ENCODE peak calls at places on chromosomes 4 and X, in nine cellular contexts. H is heart right ventricle; L is RWPE2; O is transverse colon; T is CD8-positive, alpha-beta memory T cell; Y is OCI-LY7; W is fibroblast of mammary gland; Z is GM23248; E is lung. J is an unnamed sample.

GRCh38 chrX:113594504-113594903 is 753.9 kb upstream of the AMOT start:
- DNase-seq in H (no peak), L (no peak), O (no peak), T (no peak), Y (no peak), W (no peak), Z (no peak), E (no peak), J (no peak)

GRCh38 chr4:158809611-158810486 is 41.0 kb downstream of the FNIP2 start:
- DNase-seq in H (peak), L (no peak), O (peak), T (no peak), Y (peak), W (peak), Z (peak), E (no peak), J (peak)

GRCh38 chr4:110735691-110736090 is 112.8 kb upstream of the PITX2 start:
- DNase-seq in H (no peak), L (no peak), O (no peak), T (no peak), Y (no peak), W (no peak), Z (peak), E (no peak), J (no peak)

GRCh38 chrX:40158036-40158706 is 60.4 kb upstream of the BCOR start:
- DNase-seq in H (no peak), L (no peak), O (no peak), T (peak), Y (peak), W (no peak), Z (peak), E (no peak), J (no peak)

GRCh38 chr4:174591243-174592021 is 69.1 kb upstream of the HPGD start:
- DNase-seq in H (no peak), L (no peak), O (no peak), T (no peak), Y (no peak), W (no peak), Z (no peak), E (no peak), J (no peak)

GRCh38 chr4:45102716-45103115 is 376.4 kb upstream of the GNPDA2 start:
- DNase-seq in H (no peak), L (no peak), O (no peak), T (no peak), Y (no peak), W (no peak), Z (no peak), E (no peak), J (no peak)

GRCh38 chr4:152265149-152265621 is 270.7 kb downstream of the FBXW7 start:
- DNase-seq in H (no peak), L (no peak), O (no peak), T (no peak), Y (no peak), W (peak), Z (no peak), E (no peak), J (peak)

GRCh38 chrX:74420194-74421035 is 878 bp upstream of the SLC16A2 start:
- DNase-seq in H (peak), L (peak), O (peak), T (peak), Y (no peak), W (peak), Z (peak), E (peak), J (no peak)

GRCh38 chr4:85445058-85445639 is 29.8 kb upstream of the ARHGAP24 start:
- DNase-seq in H (no peak), L (no peak), O (no peak), T (no peak), Y (no peak), W (no peak), Z (no peak), E (peak), J (no peak)

GRCh38 chrX:4932790-4933189 is 1219.3 kb upstream of the PRKX start:
- DNase-seq in H (no peak), L (no peak), O (no peak), T (no peak), Y (no peak), W (peak), Z (no peak), E (no peak), J (no peak)

GRCh38 chr4:65083076-65083475 is 587.2 kb downstream of the EPHA5 start:
- DNase-seq in H (peak), L (no peak), O (no peak), T (no peak), Y (no peak), W (no peak), Z (no peak), E (peak), J (no peak)

GRCh38 chrX:71540801-71541545 is 8.1 kb downstream of the OGT start:
- DNase-seq in H (no peak), L (no peak), O (no peak), T (no peak), Y (peak), W (no peak), Z (no peak), E (no peak), J (no peak)

GRCh38 chr4:126627255-126627654 is 1005.5 kb upstream of the INTU start:
- DNase-seq in H (no peak), L (no peak), O (no peak), T (no peak), Y (no peak), W (peak), Z (peak), E (no peak), J (no peak)

GRCh38 chr4:89158884-89159503 is 47.7 kb downstream of the TIGD2 start:
- DNase-seq in H (no peak), L (no peak), O (no peak), T (no peak), Y (peak), W (peak), Z (peak), E (no peak), J (no peak)

GRCh38 chrX:135411893-135412292 is 9.9 kb upstream of the SMIM10L2A start:
- DNase-seq in H (no peak), L (no peak), O (no peak), T (no peak), Y (no peak), W (peak), Z (peak), E (no peak), J (no peak)

GRCh38 chrX:97984641-97985040 is 1100.9 kb downstream of the RPA4 start:
- DNase-seq in H (no peak), L (no peak), O (no peak), T (no peak), Y (peak), W (peak), Z (no peak), E (no peak), J (no peak)

GRCh38 chrX:120559799-120560198 is 963 bp downstream of the CUL4B start:
- DNase-seq in H (no peak), L (no peak), O (no peak), T (no peak), Y (peak), W (no peak), Z (peak), E (no peak), J (no peak)

GRCh38 chr4:111064342-111064993 is 441.6 kb upstream of the PITX2 start:
- DNase-seq in H (no peak), L (no peak), O (no peak), T (no peak), Y (no peak), W (peak), Z (peak), E (no peak), J (peak)

GRCh38 chrX:48474127-48474526 is 1.9 kb upstream of the FTSJ1 start:
- DNase-seq in H (no peak), L (no peak), O (no peak), T (no peak), Y (peak), W (peak), Z (peak), E (no peak), J (no peak)

GRCh38 chr4:71683309-71683708 is 100.6 kb downstream of the GC start:
- DNase-seq in H (no peak), L (no peak), O (no peak), T (no peak), Y (no peak), W (no peak), Z (no peak), E (no peak), J (no peak)

GRCh38 chr4:11507920-11508319 is 79.2 kb upstream of the HS3ST1 start:
- DNase-seq in H (no peak), L (no peak), O (no peak), T (no peak), Y (no peak), W (no peak), Z (no peak), E (no peak), J (no peak)

GRCh38 chrX:69080912-69081465 is 84.3 kb downstream of the PJA1 start:
- DNase-seq in H (no peak), L (no peak), O (no peak), T (no peak), Y (no peak), W (no peak), Z (no peak), E (no peak), J (no peak)

GRCh38 chrX:56804867-56805266 is 75.8 kb downstream of the NBDY start:
- DNase-seq in H (no peak), L (no peak), O (no peak), T (no peak), Y (no peak), W (no peak), Z (no peak), E (no peak), J (no peak)

GRCh38 chr4:118751634-118752293 is 66.6 kb downstream of the METTL14 start:
- DNase-seq in H (peak), L (no peak), O (no peak), T (no peak), Y (no peak), W (peak), Z (peak), E (no peak), J (no peak)

GRCh38 chr4:38805530-38806145 is 1.0 kb upstream of the TLR1 start:
- DNase-seq in H (peak), L (no peak), O (peak), T (no peak), Y (peak), W (peak), Z (peak), E (peak), J (no peak)

GRCh38 chr4:67934628-67935027 is 28.7 kb downstream of the TMPRSS11A start:
- DNase-seq in H (no peak), L (no peak), O (no peak), T (no peak), Y (no peak), W (no peak), Z (no peak), E (no peak), J (no peak)

GRCh38 chrX:24963823-24964222 is 51.9 kb downstream of the ARX start:
- DNase-seq in H (no peak), L (no peak), O (no peak), T (no peak), Y (no peak), W (no peak), Z (no peak), E (no peak), J (no peak)

GRCh38 chr4:128635939-128636551 is 173.5 kb upstream of the JADE1 start:
- DNase-seq in H (no peak), L (no peak), O (no peak), T (no peak), Y (no peak), W (no peak), Z (peak), E (no peak), J (no peak)

GRCh38 chrX:25043192-25043591 is 27.4 kb upstream of the ARX start:
- DNase-seq in H (no peak), L (no peak), O (no peak), T (no peak), Y (no peak), W (no peak), Z (no peak), E (no peak), J (no peak)

GRCh38 chrX:373641-374471 is 12.9 kb downstream of the PPP2R3B start:
- DNase-seq in H (no peak), L (peak), O (no peak), T (no peak), Y (peak), W (no peak), Z (peak), E (no peak), J (no peak)

GRCh38 chr4:170272959-170273358 is 183.2 kb upstream of the AADAT start:
- DNase-seq in H (no peak), L (no peak), O (no peak), T (no peak), Y (no peak), W (no peak), Z (no peak), E (no peak), J (peak)

GRCh38 chr4:145345401-145345800 is 136.3 kb upstream of the SMAD1 start:
- DNase-seq in H (no peak), L (no peak), O (no peak), T (no peak), Y (no peak), W (no peak), Z (peak), E (no peak), J (no peak)

GRCh38 chrX:44143061-44143602 is 169.9 kb upstream of the NDP start:
- DNase-seq in H (no peak), L (no peak), O (no peak), T (no peak), Y (no peak), W (peak), Z (no peak), E (no peak), J (no peak)

GRCh38 chr4:2402053-2402452 is 16.4 kb downstream of the ZFYVE28 start:
- DNase-seq in H (peak), L (no peak), O (peak), T (no peak), Y (no peak), W (no peak), Z (peak), E (peak), J (no peak)
- H3K4me3 ChIP-seq in H (peak), L (no peak), O (no peak), T (peak), Y (no peak), W (peak), Z (peak), E (no peak), J (no peak)

GRCh38 chr4:168540086-168540864 is 43.4 kb downstream of the PALLD start:
- DNase-seq in H (no peak), L (no peak), O (no peak), T (no peak), Y (no peak), W (peak), Z (peak), E (no peak), J (no peak)
- H3K4me3 ChIP-seq in H (no peak), L (no peak), O (no peak), T (no peak), Y (no peak), W (no peak), Z (peak), E (no peak), J (no peak)

GRCh38 chrX:131703646-131704045 is 159.8 kb downstream of the OR13H1 start:
- DNase-seq in H (no peak), L (no peak), O (no peak), T (no peak), Y (no peak), W (no peak), Z (no peak), E (no peak), J (no peak)

GRCh38 chrX:131709553-131709952 is 165.7 kb downstream of the OR13H1 start:
- DNase-seq in H (no peak), L (no peak), O (no peak), T (no peak), Y (no peak), W (no peak), Z (no peak), E (no peak), J (no peak)

GRCh38 chrX:131704136-131704695 is 160.3 kb downstream of the OR13H1 start:
- DNase-seq in H (peak), L (no peak), O (peak), T (no peak), Y (no peak), W (peak), Z (peak), E (peak), J (peak)
- H3K4me3 ChIP-seq in H (no peak), L (no peak), O (no peak), T (no peak), Y (no peak), W (peak), Z (no peak), E (peak), J (peak)

DNA sequence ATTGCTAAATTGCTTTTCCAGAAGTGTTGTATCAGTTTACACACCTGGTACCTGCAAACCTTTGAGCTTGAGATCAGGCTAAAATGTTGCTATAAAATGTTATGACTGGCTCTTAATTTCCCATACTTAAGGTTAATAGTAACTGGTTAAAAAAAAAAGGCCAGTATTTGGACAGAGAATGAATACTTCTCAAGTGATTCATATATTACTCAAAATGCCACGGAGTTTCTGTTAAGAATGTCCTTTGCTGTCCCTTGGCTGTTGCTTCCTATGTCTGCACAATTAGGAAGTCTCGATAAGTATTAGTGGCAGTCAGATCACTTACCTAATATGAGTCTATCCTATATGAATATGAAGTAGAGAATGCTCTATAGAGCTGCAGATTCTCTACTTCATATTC is 232.2 kb upstream of the IGFBP7 start:
- DNase-seq in H (no peak), L (no peak), O (no peak), T (no peak), Y (no peak), W (peak), Z (peak), E (no peak), J (peak)
- H3K4me3 ChIP-seq in H (no peak), L (no peak), O (no peak), T (no peak), Y (no peak), W (no peak), Z (no peak), E (no peak), J (no peak)

DNA sequence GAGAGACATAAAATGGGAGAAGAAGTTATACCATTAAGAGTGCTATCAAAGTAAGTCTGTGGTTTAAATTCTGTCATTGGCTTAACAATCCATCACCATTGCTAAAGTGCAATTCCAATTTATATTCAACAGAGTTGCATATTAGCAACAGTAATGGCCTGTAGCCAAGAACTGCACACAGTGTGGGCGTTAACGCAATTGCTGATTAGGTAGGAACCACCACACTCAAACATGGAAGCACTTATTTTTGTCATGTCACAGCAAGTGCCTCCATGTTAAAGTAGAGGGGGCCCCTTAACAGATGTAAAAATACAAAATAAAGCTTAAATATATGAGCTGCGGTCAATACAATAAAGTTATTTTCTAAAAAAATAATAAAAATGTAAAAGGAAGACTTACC is 10.8 kb downstream of the LARP7 start:
- DNase-seq in H (no peak), L (no peak), O (no peak), T (no peak), Y (no peak), W (no peak), Z (peak), E (no peak), J (no peak)
- H3K4me3 ChIP-seq in H (no peak), L (no peak), O (no peak), T (no peak), Y (no peak), W (no peak), Z (no peak), E (no peak), J (no peak)

GRCh38 chrX:154431321-154431720 is 2.8 kb downstream of the ATP6AP1 start:
- DNase-seq in H (peak), L (no peak), O (no peak), T (no peak), Y (no peak), W (no peak), Z (no peak), E (no peak), J (no peak)

GRCh38 chrX:154430916-154431315 is 2.4 kb downstream of the ATP6AP1 start:
- DNase-seq in H (no peak), L (no peak), O (no peak), T (no peak), Y (no peak), W (no peak), Z (no peak), E (no peak), J (no peak)

GRCh38 chrX:154429708-154430107 is 1.2 kb downstream of the ATP6AP1 start:
- DNase-seq in H (no peak), L (no peak), O (no peak), T (no peak), Y (no peak), W (no peak), Z (no peak), E (no peak), J (no peak)

GRCh38 chrX:154432210-154432609 is 3.7 kb downstream of the ATP6AP1 start:
- DNase-seq in H (no peak), L (no peak), O (no peak), T (no peak), Y (no peak), W (no peak), Z (no peak), E (no peak), J (no peak)

GRCh38 chrX:154430504-154430903 is 2.0 kb downstream of the ATP6AP1 start:
- DNase-seq in H (no peak), L (no peak), O (no peak), T (no peak), Y (no peak), W (no peak), Z (no peak), E (no peak), J (no peak)
- H3K4me3 ChIP-seq in H (no peak), L (no peak), O (no peak), T (no peak), Y (no peak), W (no peak), Z (no peak), E (no peak), J (no peak)